ENCODE peak calls at places on chromosome 19, in six cellular contexts. M is T-helper 1 cell, W is HS-5, H is HT1080, P is breast epithelium, L is astrocyte of the spinal cord. O is an unnamed sample.

GRCh38 chr19:40737102-40737644 is 13.1 kb downstream of the ACTMAP start:
- DNase-seq in M (no peak), W (no peak), H (no peak), P (no peak), L (no peak), O (no peak)

GRCh38 chr19:30535011-30535410 is 162.8 kb downstream of the ZNF536 start:
- DNase-seq in M (no peak), W (no peak), H (peak; percentile 32), P (no peak), L (no peak), O (no peak)

GRCh38 chr19:46737761-46738171 is 8.1 kb upstream of the FKRP start:
- DNase-seq in M (no peak), W (no peak), H (no peak), P (no peak), L (no peak), O (no peak)

GRCh38 chr19:41699231-41699967 is 9.0 kb upstream of the CEACAM5 start:
- DNase-seq in M (no peak), W (no peak), H (no peak), P (no peak), L (no peak), O (no peak)

GRCh38 chr19:4183967-4184717 is 1.7 kb downstream of the ANKRD24 start:
- DNase-seq in M (no peak), W (no peak), H (no peak), P (no peak), L (no peak), O (no peak)

GRCh38 chr19:30312582-30313352 is 59.4 kb upstream of the ZNF536 start:
- DNase-seq in M (no peak), W (no peak), H (no peak), P (no peak), L (no peak), O (no peak)

GRCh38 chr19:32230441-32230840 is 115.0 kb upstream of the ZNF507 start:
- DNase-seq in M (no peak), W (no peak), H (no peak), P (no peak), L (no peak), O (no peak)

GRCh38 chr19:14346279-14346678 is 35.0 kb upstream of the ADGRE5 start:
- DNase-seq in M (no peak), W (no peak), H (no peak), P (no peak), L (no peak), O (no peak)

GRCh38 chr19:3573162-3573857 is 566 bp downstream of the HMG20B start:
- DNase-seq in M (no peak), W (no peak), H (no peak), P (no peak), L (no peak), O (no peak)

GRCh38 chr19:29325241-29325975 is 112.5 kb upstream of the UQCRFS1 start:
- DNase-seq in M (no peak), W (no peak), H (no peak), P (no peak), L (no peak), O (no peak)

GRCh38 chr19:40630571-40631160 is 29.5 kb downstream of the LTBP4 start:
- DNase-seq in M (no peak), W (no peak), H (no peak), P (no peak), L (no peak), O (no peak)

GRCh38 chr19:54281008-54281728 is at the start of gene LILRB2:
- DNase-seq in M (no peak), W (no peak), H (no peak), P (no peak), L (no peak), O (no peak)

GRCh38 chr19:28420731-28421550 is 792.0 kb downstream of the UQCRFS1 start:
- DNase-seq in M (no peak), W (no peak), H (peak; percentile 56), P (no peak), L (no peak), O (no peak)

GRCh38 chr19:44447864-44448674 is at the start of gene ZNF229:
- DNase-seq in M (peak; percentile 45), W (no peak), H (peak; percentile 90), P (peak; percentile 87), L (peak; percentile 93), O (peak; percentile 93)

GRCh38 chr19:1608414-1609391 is 3.4 kb upstream of the UQCR11 start:
- DNase-seq in M (no peak), W (no peak), H (no peak), P (no peak), L (peak; percentile 7), O (peak; percentile 29)

GRCh38 chr19:42345191-42345812 is 19.9 kb downstream of the MEGF8 start:
- DNase-seq in M (no peak), W (no peak), H (no peak), P (no peak), L (no peak), O (peak; percentile 84)

GRCh38 chr19:6198896-6199239 is 63.4 kb downstream of the ACSBG2 start:
- DNase-seq in M (no peak), W (no peak), H (no peak), P (no peak), L (no peak), O (no peak)

GRCh38 chr19:34075661-34076091 is 96.6 kb upstream of the LSM14A start:
- DNase-seq in M (no peak), W (peak; percentile 14), H (no peak), P (no peak), L (no peak), O (no peak)

GRCh38 chr19:6067975-6068374 is 42.3 kb downstream of the RFX2 start:
- DNase-seq in M (no peak), W (no peak), H (no peak), P (no peak), L (no peak), O (no peak)

GRCh38 chr19:16886305-16886880 is 2.4 kb upstream of the F2RL3 start:
- DNase-seq in M (no peak), W (no peak), H (peak; percentile 46), P (no peak), L (no peak), O (peak; percentile 60)

GRCh38 chr19:1012334-1012733 is 8.6 kb downstream of the TMEM259 start:
- DNase-seq in M (no peak), W (no peak), H (no peak), P (no peak), L (no peak), O (no peak)

GRCh38 chr19:32650671-32651070 is 24.3 kb downstream of the ANKRD27 start:
- DNase-seq in M (no peak), W (no peak), H (no peak), P (no peak), L (no peak), O (no peak)

GRCh38 chr19:16142032-16142580 is 1.4 kb upstream of the HSH2D start:
- DNase-seq in M (no peak), W (no peak), H (no peak), P (no peak), L (no peak), O (no peak)

GRCh38 chr19:53977991-53978731 is 13.3 kb upstream of the CACNG6 start:
- DNase-seq in M (no peak), W (peak; percentile 97), H (peak; percentile 99), P (no peak), L (peak; percentile 87), O (peak; percentile 79)

GRCh38 chr19:57227461-57227860 is 3.4 kb upstream of the AURKC start:
- DNase-seq in M (no peak), W (no peak), H (no peak), P (no peak), L (no peak), O (no peak)

O was measured in fibroblast of gingiva.